ENCODE peak calls at places on chromosomes 16 and 17, in four cellular contexts. B is tibial artery, X is ovary, D is lower lobe of right lung. I is an unnamed sample. For H3K4me1, the result is how much of the 10 kb centered on the place peaks cover.

GRCh38 chr17:44829558-44830358 is at the start of gene GJC1:
- DNase-seq in B (peak), D (no peak), X (no peak), I (peak)

GRCh38 chr17:82536220-82537201 is 17.0 kb downstream of the FOXK2 start:
- DNase-seq in D (peak), B (no peak), X (peak), I (peak)

GRCh38 chr17:17849863-17850373 is 13.1 kb upstream of the SREBF1 start:
- DNase-seq in X (peak), D (peak), B (no peak), I (peak)

GRCh38 chr16:3755249-3755648 is 37.9 kb upstream of the TRAP1 start:
- DNase-seq in B (no peak), X (no peak), D (no peak), I (no peak)

GRCh38 chr17:75530837-75531723 is 5.6 kb downstream of the LLGL2 start:
- DNase-seq in B (no peak), D (no peak), X (no peak), I (no peak)

GRCh38 chr16:4517812-4518211 is 20.8 kb downstream of the CDIP1 start:
- DNase-seq in B (no peak), D (no peak), X (no peak), I (no peak)

GRCh38 chr16:78993342-78993741 is 607.2 kb downstream of the MAF start:
- DNase-seq in D (no peak), B (no peak), X (no peak), I (no peak)

GRCh38 chr17:78661092-78661770 is 84.0 kb upstream of the DNAH17 start:
- DNase-seq in D (no peak), B (no peak), X (no peak), I (no peak)

GRCh38 chr17:4232168-4232813 is 31.5 kb downstream of the ANKFY1 start:
- DNase-seq in B (no peak), D (no peak), X (no peak), I (no peak)

GRCh38 chr17:19409509-19409908 is 1.5 kb upstream of the RNF112 start:
- DNase-seq in X (no peak), D (no peak), B (no peak), I (no peak)

GRCh38 chr17:39534768-39535405 is 72.8 kb downstream of the NEUROD2 start:
- DNase-seq in D (no peak), B (no peak), X (no peak), I (no peak)

GRCh38 chr16:81401035-81401950 is 43.3 kb upstream of the CMIP start:
- DNase-seq in B (peak), X (peak), D (no peak), I (peak)

GRCh38 chr16:75028544-75028943 is 29.7 kb downstream of the ZNRF1 start:
- DNase-seq in B (no peak), X (no peak), D (no peak), I (no peak)

GRCh38 chr16:75029854-75030253 is 31.0 kb downstream of the ZNRF1 start:
- DNase-seq in X (no peak), D (no peak), B (no peak), I (no peak)

GRCh38 chr16:75025766-75026165 is 26.9 kb downstream of the ZNRF1 start:
- DNase-seq in D (no peak), B (no peak), X (peak), I (no peak)

GRCh38 chr16:75026892-75027391 is 28.1 kb downstream of the ZNRF1 start:
- DNase-seq in B (no peak), D (no peak), X (no peak), I (no peak)

DNA sequence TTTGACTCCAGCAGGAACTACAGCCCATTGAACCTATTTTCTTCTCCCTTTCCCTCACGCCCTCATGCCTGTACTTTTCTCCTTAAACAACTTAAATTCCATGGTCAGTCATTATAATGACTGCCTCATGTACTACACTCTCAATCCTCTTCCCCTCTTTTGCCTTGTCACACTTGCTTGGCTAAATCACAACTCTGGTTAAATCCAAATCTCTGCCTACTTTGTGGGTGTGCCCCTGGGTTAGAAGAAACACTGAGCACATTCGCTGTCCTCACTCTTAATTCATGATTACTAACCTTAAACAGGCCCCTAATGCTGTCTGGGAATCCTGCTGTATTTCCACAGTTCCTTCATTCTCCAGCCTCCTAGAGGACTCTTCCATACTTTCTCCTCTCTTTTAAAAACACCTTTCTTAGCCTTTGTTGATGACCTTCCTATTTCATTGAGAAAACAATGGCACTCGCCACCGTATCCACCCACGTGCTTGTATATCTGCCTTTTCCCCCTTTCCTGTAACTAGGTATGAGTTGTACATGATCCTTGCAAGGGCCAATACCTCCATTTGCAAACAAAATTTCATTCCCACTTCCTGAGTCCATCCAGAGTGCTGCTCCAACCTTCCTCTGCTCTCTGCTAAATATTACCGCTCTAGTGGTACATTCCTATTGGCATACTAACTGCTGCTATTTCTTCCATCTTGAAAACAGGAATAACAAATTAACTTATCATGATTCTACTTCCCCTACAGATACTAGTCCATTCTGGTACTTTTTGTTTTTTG is 28.9 kb downstream of the ZNRF1 start:
- DNase-seq in X (no peak), D (no peak), B (no peak), I (no peak)
- H3K4me3 ChIP-seq in X (no peak), D (no peak), B (no peak), I (no peak)

DNA sequence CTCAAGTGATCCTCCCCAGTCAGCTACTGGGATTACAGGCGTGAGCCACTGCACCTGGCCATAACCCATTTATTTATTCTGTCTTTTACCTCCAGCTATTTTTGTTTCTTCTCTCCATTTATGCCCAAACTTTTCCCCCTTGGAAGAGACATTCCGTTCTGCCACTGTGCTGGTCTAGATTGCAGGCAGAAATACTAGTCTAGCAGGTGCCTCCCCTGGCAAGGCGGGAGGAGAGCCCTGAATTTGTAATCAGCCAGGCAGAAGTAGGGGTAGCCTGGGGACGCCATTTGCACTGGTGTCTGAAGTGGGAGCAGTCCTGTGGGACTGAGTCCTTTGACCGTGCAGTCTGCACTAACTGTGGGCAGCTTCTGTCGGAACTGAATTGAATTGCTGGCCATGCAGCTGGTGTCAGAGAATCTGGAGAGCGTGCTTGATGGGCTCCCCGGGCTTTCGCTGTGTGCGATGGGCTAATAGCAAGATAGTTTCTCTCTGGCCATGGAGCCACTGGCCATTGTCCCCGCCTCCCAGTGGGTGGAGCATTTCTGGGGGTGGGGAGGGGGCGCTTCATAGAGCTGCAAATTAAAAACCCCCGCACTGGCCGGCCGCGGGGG is 31.5 kb upstream of the LITAF start:
- DNase-seq in D (no peak), B (no peak), X (no peak), I (no peak)
- H3K4me1 ChIP-seq in D (under half), B (under half), X (under half), I (under half)

DNA sequence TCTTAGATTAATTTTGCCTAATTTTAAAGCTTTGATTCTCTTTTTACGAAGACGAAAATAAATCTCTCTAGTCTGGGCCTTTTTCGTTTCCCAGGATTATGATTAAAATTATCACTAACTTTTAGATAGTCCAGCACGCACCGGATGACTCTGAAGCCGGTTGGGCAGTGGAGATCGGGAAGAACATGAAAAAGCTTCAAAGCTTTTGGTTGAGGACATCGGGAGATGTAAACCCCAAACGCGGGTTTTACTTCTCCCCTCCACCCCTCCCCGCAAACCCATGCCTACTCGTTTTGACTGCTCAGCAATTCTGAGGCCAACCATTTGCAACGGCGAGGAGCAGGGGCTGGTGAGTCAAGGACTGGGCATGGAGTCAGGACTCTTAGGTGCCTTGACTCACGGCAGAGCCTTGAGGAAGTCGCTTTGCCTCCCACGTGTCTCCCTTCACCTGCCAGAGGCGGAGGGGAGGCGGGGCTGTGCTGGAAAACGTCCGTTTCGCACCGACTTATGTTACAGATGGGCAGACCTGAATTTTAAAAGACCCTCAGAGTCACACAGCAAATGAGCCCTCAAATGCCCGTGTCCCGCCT is 989 bp upstream of the DUSP14 start:
- DNase-seq in D (peak), B (peak), X (peak), I (peak)
- TF ChIP-seq CTCF in D (no peak), B (no peak), X (no peak), I (no peak)

GRCh38 chr16:1470543-1471251 is 4.1 kb downstream of the CLCN7 start:
- DNase-seq in D (peak), B (no peak), X (no peak), I (peak)
- H3K4me3 ChIP-seq in D (peak), B (no peak), X (no peak), I (no peak)

GRCh38 chr17:58338454-58338841 is 9.9 kb upstream of the TSPOAP1 start:
- DNase-seq in D (no peak), X (no peak), B (no peak), I (no peak)
- H3K4me1 ChIP-seq in D (half or more), X (under half), B (under half), I (under half)

DNA sequence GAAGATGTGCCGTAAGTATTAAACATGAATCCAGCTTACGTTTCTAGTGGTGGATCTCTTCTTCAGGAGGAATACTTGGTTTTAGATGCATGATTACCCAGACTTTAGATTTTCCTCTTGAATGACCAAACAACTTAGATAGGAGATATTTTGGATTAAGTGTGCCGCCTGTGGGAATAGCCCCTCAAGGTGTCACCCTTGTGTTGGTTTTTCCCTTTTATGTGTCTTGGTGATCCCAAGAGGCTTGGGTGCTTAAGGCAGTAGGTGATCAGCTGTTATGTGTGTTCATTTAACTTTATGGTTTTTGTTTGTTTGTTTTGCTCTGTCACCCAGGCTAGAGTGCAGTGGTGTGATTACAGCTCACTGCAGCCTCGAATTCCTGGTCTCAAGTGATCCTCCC is 115.1 kb downstream of the PPM1E start:
- DNase-seq in D (no peak), X (no peak), B (no peak), I (no peak)
- TF ChIP-seq CTCF in D (no peak), X (no peak), B (no peak), I (no peak)

DNA sequence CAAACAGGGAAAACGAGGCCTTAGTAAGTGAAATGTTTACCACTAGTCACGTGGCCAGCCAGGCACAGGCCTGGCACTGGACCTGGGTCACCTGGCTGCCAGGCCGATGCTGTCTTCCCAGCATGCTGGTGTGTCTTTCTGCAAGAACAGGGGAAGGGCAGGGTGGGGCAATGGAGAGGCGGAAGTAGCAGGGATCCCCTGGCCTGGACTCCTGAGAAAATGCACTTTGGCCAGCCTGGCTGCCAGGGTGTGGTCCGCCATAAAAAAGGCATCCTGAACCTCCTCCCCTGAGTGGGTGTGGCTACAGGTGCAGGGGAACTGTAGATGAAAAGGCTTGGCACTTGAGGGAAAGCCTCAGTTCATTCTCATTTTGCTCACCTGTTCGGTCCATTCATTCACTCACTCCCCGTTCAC is 1.0 kb upstream of the ANKRD40CL start:
- DNase-seq in X (no peak), D (peak), B (no peak), I (no peak)
- H3K4me3 ChIP-seq in X (no peak), D (no peak), B (no peak), I (no peak)

GRCh38 chr17:62628845-62629555 is 1.5 kb downstream of the MRC2 start:
- DNase-seq in D (no peak), X (peak), B (peak), I (peak)
- H3K4me1 ChIP-seq in D (under half), X (under half), B (half or more), I (under half)

GRCh38 chr16:67653131-67654068 is 6.7 kb downstream of the ACD start:
- DNase-seq in D (peak), X (no peak), B (no peak), I (no peak)
- TF ChIP-seq CTCF in D (no peak), X (no peak), B (no peak), I (no peak)

I was measured in heart right ventricle.